ENCODE peak calls at places on chromosomes 11 and 22, in four cellular contexts. One of them, this sample, is unnamed.

GRCh38 chr11:72578051-72578450 is 96.2 kb downstream of the PDE2A start:
- DNase-seq in left ventricle myocardium inferior: no peak
- DNase-seq in CD8-positive, alpha-beta T cell: no peak
- DNase-seq in neuronal stem cell: no peak
- DNase-seq in this sample: no peak

GRCh38 chr11:118715245-118715807 is 35.9 kb upstream of the TREH start:
- DNase-seq in left ventricle myocardium inferior: no peak
- DNase-seq in CD8-positive, alpha-beta T cell: no peak
- DNase-seq in neuronal stem cell: no peak
- DNase-seq in this sample: no peak

GRCh38 chr11:117830674-117831351 is 6.3 kb upstream of the FXYD2 start:
- DNase-seq in left ventricle myocardium inferior: no peak
- DNase-seq in CD8-positive, alpha-beta T cell: no peak
- DNase-seq in neuronal stem cell: no peak
- DNase-seq in this sample: no peak

GRCh38 chr22:42281706-42282251 is 11.3 kb upstream of the TCF20 start:
- DNase-seq in left ventricle myocardium inferior: no peak
- DNase-seq in CD8-positive, alpha-beta T cell: no peak
- DNase-seq in neuronal stem cell: no peak
- DNase-seq in this sample: no peak

GRCh38 chr11:70556884-70557741 is 158.8 kb downstream of the CTTN start:
- DNase-seq in left ventricle myocardium inferior: no peak
- DNase-seq in CD8-positive, alpha-beta T cell: no peak
- DNase-seq in neuronal stem cell: no peak
- DNase-seq in this sample: no peak

GRCh38 chr11:112555491-112556364 is 295.1 kb upstream of the PLET1 start:
- DNase-seq in left ventricle myocardium inferior: peak; percentile 48
- DNase-seq in CD8-positive, alpha-beta T cell: peak; percentile 62
- DNase-seq in neuronal stem cell: peak; percentile 54
- DNase-seq in this sample: peak; percentile 64

GRCh38 chr11:24513837-24514594 is 17.2 kb downstream of the LUZP2 start:
- DNase-seq in left ventricle myocardium inferior: no peak
- DNase-seq in CD8-positive, alpha-beta T cell: no peak
- DNase-seq in neuronal stem cell: no peak
- DNase-seq in this sample: no peak

GRCh38 chr11:26620282-26621045 is 48.4 kb upstream of the MUC15 start:
- DNase-seq in left ventricle myocardium inferior: no peak
- DNase-seq in CD8-positive, alpha-beta T cell: no peak
- DNase-seq in neuronal stem cell: no peak
- DNase-seq in this sample: no peak

GRCh38 chr22:19082101-19082500 is 40.1 kb downstream of the DGCR2 start:
- DNase-seq in left ventricle myocardium inferior: no peak
- DNase-seq in CD8-positive, alpha-beta T cell: no peak
- DNase-seq in neuronal stem cell: no peak
- DNase-seq in this sample: no peak

GRCh38 chr11:104332110-104332509 is 168.2 kb upstream of the PDGFD start:
- DNase-seq in left ventricle myocardium inferior: no peak
- DNase-seq in CD8-positive, alpha-beta T cell: no peak
- DNase-seq in neuronal stem cell: peak; percentile 9
- DNase-seq in this sample: no peak

GRCh38 chr11:106389096-106389495 is 311.6 kb downstream of the AASDHPPT start:
- DNase-seq in left ventricle myocardium inferior: no peak
- DNase-seq in CD8-positive, alpha-beta T cell: no peak
- DNase-seq in neuronal stem cell: no peak
- DNase-seq in this sample: no peak

GRCh38 chr11:128359515-128359914 is 227.8 kb downstream of the ETS1 start:
- DNase-seq in left ventricle myocardium inferior: no peak
- DNase-seq in CD8-positive, alpha-beta T cell: no peak
- DNase-seq in neuronal stem cell: no peak
- DNase-seq in this sample: no peak

GRCh38 chr11:35077709-35078695 is 61.0 kb upstream of the CD44 start:
- DNase-seq in left ventricle myocardium inferior: no peak
- DNase-seq in CD8-positive, alpha-beta T cell: peak; percentile 43
- DNase-seq in neuronal stem cell: no peak
- DNase-seq in this sample: peak; percentile 79

GRCh38 chr11:16395601-16396000 is 39.3 kb upstream of the SOX6 start:
- DNase-seq in left ventricle myocardium inferior: no peak
- DNase-seq in CD8-positive, alpha-beta T cell: no peak
- DNase-seq in neuronal stem cell: no peak
- DNase-seq in this sample: no peak

GRCh38 chr11:93072236-93072635 is 102.8 kb downstream of the MTNR1B start:
- DNase-seq in left ventricle myocardium inferior: no peak
- DNase-seq in CD8-positive, alpha-beta T cell: no peak
- DNase-seq in neuronal stem cell: no peak
- DNase-seq in this sample: no peak

GRCh38 chr11:47943721-47944554 is 36.4 kb upstream of the PTPRJ start:
- DNase-seq in left ventricle myocardium inferior: no peak
- DNase-seq in CD8-positive, alpha-beta T cell: no peak
- DNase-seq in neuronal stem cell: peak; percentile 51
- DNase-seq in this sample: no peak

GRCh38 chr11:93196816-93197382 is 892 bp downstream of the SLC36A4 start:
- DNase-seq in left ventricle myocardium inferior: no peak
- DNase-seq in CD8-positive, alpha-beta T cell: no peak
- DNase-seq in neuronal stem cell: no peak
- DNase-seq in this sample: no peak

GRCh38 chr11:33980896-33981295 is 70.6 kb upstream of the CAPRIN1 start:
- DNase-seq in left ventricle myocardium inferior: no peak
- DNase-seq in CD8-positive, alpha-beta T cell: no peak
- DNase-seq in neuronal stem cell: no peak
- DNase-seq in this sample: no peak

GRCh38 chr11:19259487-19260345 is 19.0 kb upstream of the E2F8 start:
- DNase-seq in left ventricle myocardium inferior: peak; percentile 68
- DNase-seq in CD8-positive, alpha-beta T cell: peak; percentile 63
- DNase-seq in neuronal stem cell: peak; percentile 62
- DNase-seq in this sample: peak; percentile 36

GRCh38 chr11:88035271-88035670 is 140.0 kb downstream of the RAB38 start:
- DNase-seq in left ventricle myocardium inferior: no peak
- DNase-seq in CD8-positive, alpha-beta T cell: no peak
- DNase-seq in neuronal stem cell: no peak
- DNase-seq in this sample: no peak

GRCh38 chr11:78217650-78218541 is 29.2 kb downstream of the USP35 start:
- DNase-seq in left ventricle myocardium inferior: no peak
- DNase-seq in CD8-positive, alpha-beta T cell: no peak
- DNase-seq in neuronal stem cell: no peak
- DNase-seq in this sample: no peak

GRCh38 chr22:23078462-23078787 is 8.1 kb downstream of the GNAZ start:
- DNase-seq in left ventricle myocardium inferior: no peak
- DNase-seq in CD8-positive, alpha-beta T cell: no peak
- DNase-seq in neuronal stem cell: no peak
- DNase-seq in this sample: no peak

GRCh38 chr22:25134028-25134427 is 65.6 kb upstream of the CRYBB3 start:
- DNase-seq in left ventricle myocardium inferior: no peak
- DNase-seq in CD8-positive, alpha-beta T cell: no peak
- DNase-seq in neuronal stem cell: no peak
- DNase-seq in this sample: no peak

GRCh38 chr11:64583296-64584262 is 7.4 kb upstream of the SLC22A12 start:
- DNase-seq in left ventricle myocardium inferior: no peak
- DNase-seq in CD8-positive, alpha-beta T cell: no peak
- DNase-seq in neuronal stem cell: no peak
- DNase-seq in this sample: no peak

GRCh38 chr11:128568166-128568778 is 19.1 kb downstream of the ETS1 start:
- DNase-seq in left ventricle myocardium inferior: peak; percentile 28
- DNase-seq in CD8-positive, alpha-beta T cell: no peak
- DNase-seq in neuronal stem cell: no peak
- DNase-seq in this sample: no peak

GRCh38 chr11:102318469-102318868 is 1.2 kb downstream of the BIRC3 start:
- DNase-seq in left ventricle myocardium inferior: no peak
- DNase-seq in CD8-positive, alpha-beta T cell: peak; percentile 65
- DNase-seq in neuronal stem cell: no peak
- DNase-seq in this sample: peak; percentile 69

GRCh38 chr11:35126000-35126878 is 12.7 kb upstream of the CD44 start:
- DNase-seq in left ventricle myocardium inferior: no peak
- DNase-seq in CD8-positive, alpha-beta T cell: no peak
- DNase-seq in neuronal stem cell: no peak
- DNase-seq in this sample: peak; percentile 41

GRCh38 chr11:27995082-27995481 is 112.9 kb downstream of the KIF18A start:
- DNase-seq in left ventricle myocardium inferior: no peak
- DNase-seq in CD8-positive, alpha-beta T cell: no peak
- DNase-seq in neuronal stem cell: no peak
- DNase-seq in this sample: no peak

DNA sequence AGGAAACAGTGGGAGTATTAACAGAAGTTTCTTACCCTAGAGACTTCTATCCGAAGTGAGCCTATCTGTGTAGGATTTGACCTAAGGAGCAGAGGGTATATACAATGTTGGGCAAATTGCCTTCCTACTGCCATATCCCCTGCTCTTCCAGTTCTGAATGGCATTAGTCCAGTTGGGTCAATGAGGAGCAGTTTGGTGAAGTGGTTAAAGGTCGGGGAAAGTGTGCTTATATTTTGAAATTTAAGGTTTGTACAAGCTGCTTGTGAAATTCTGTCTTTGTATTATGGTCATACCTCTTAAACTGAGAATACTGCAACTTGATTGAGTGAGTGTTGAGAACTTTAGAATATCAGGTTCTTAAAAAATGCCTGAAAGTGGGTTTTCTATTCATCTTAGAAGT is 1.7 kb downstream of the EI24 start:
- DNase-seq in left ventricle myocardium inferior: no peak
- DNase-seq in CD8-positive, alpha-beta T cell: no peak
- DNase-seq in neuronal stem cell: no peak
- DNase-seq in this sample: no peak
- H3K4me3 ChIP-seq in left ventricle myocardium inferior: no peak overlapping the region
- H3K4me3 ChIP-seq in CD8-positive, alpha-beta T cell: no peak overlapping the region
- H3K4me3 ChIP-seq in neuronal stem cell: peak overlapping the region; percentile 2
- H3K4me3 ChIP-seq in this sample: no peak overlapping the region

GRCh38 chr11:29783506-29783905 is 233.3 kb downstream of the KCNA4 start:
- DNase-seq in left ventricle myocardium inferior: no peak
- DNase-seq in CD8-positive, alpha-beta T cell: no peak
- DNase-seq in neuronal stem cell: no peak
- DNase-seq in this sample: no peak

GRCh38 chr11:29781268-29781667 is 235.6 kb downstream of the KCNA4 start:
- DNase-seq in left ventricle myocardium inferior: peak; percentile 54
- DNase-seq in CD8-positive, alpha-beta T cell: no peak
- DNase-seq in neuronal stem cell: no peak
- DNase-seq in this sample: no peak

GRCh38 chr11:29786092-29786491 is 230.7 kb downstream of the KCNA4 start:
- DNase-seq in left ventricle myocardium inferior: no peak
- DNase-seq in CD8-positive, alpha-beta T cell: no peak
- DNase-seq in neuronal stem cell: no peak
- DNase-seq in this sample: no peak

GRCh38 chr11:29780756-29781155 is 236.1 kb downstream of the KCNA4 start:
- DNase-seq in left ventricle myocardium inferior: peak; percentile 43
- DNase-seq in CD8-positive, alpha-beta T cell: no peak
- DNase-seq in neuronal stem cell: no peak
- DNase-seq in this sample: no peak

GRCh38 chr11:29782447-29782846 is 234.4 kb downstream of the KCNA4 start:
- DNase-seq in left ventricle myocardium inferior: no peak
- DNase-seq in CD8-positive, alpha-beta T cell: no peak
- DNase-seq in neuronal stem cell: no peak
- DNase-seq in this sample: no peak
- H3K9me3 ChIP-seq in left ventricle myocardium inferior: no peaks in the 10 kb centered on the region
- H3K9me3 ChIP-seq in CD8-positive, alpha-beta T cell: no peaks in the 10 kb centered on the region
- H3K9me3 ChIP-seq in neuronal stem cell: no peaks in the 10 kb centered on the region
- H3K9me3 ChIP-seq in this sample: no peaks in the 10 kb centered on the region

DNA sequence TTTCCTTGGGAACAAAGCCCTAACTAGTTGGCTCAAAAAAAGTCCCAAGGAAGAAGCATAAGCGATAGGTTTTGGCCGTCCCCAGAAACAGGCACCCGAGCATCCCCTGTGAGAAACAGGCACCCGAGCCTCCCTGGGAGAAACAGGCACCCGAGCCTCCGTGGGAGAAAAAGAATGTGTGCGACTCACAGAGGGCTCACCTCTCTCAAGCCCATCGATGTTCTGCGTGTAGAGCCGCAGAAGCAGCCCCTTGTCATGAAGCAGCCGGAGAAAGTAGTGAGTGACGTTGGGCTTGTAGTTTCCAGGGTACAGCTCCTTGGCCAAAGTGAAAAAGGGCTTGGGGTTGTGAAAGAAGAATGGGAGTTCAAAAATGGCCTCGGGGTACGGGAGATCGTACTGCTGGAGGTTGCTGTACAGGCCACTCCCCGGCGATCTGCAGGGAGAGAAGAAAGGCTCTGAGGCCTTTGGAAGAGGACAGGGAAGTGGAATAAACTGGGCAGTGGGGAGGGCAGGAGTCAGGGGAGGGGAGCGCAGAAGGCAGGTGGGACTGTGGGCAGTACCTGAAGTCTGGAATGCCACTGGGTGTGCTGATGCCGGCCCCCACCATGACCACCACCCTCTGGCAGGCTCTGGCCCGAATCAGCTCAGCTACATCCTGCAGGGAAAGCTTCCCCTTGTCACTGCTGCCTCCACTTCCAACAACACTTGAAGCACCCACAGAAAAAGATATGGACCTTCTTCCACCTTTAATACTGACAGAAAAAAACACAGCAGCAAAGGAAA is 3.2 kb downstream of the SIRT3 start:
- DNase-seq in left ventricle myocardium inferior: no peak
- DNase-seq in CD8-positive, alpha-beta T cell: no peak
- DNase-seq in neuronal stem cell: no peak
- DNase-seq in this sample: no peak
- H3K27ac ChIP-seq in left ventricle myocardium inferior: no peak overlapping the region
- H3K27ac ChIP-seq in CD8-positive, alpha-beta T cell: no peak overlapping the region
- H3K27ac ChIP-seq in neuronal stem cell: no peak overlapping the region
- H3K27ac ChIP-seq in this sample: no peak overlapping the region

DNA sequence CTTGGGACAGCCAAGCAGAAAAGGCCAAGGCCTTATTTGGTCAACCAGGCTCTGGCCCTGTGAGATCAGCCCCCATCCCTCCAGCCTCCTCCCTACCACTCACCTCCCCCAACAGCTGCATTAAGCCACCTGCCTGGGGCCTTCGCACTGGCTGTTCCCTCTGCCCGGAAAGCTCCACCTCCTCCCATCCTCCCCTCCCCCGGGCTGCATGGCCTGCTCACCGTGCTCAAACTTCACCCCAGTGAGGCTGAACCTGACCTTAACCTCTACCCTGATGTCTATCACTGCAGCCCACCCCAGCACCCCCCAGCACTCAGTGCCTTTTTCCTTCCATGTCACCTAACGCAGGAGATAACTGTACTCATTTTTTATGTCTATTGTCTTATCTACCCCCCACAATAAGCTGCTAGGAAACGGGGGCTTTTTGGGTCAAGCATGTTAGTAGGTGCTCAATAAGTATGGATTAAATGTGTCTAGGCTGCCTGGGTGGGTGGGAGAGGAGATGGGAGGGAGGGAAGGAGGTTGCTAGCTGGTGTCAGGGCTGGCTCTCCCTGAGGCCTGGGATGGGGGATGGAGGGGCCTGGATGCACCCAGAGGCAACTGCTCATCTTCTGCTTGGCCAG is 912 bp downstream of the PTPRCAP start:
- DNase-seq in left ventricle myocardium inferior: no peak
- DNase-seq in CD8-positive, alpha-beta T cell: peak; percentile 64
- DNase-seq in neuronal stem cell: no peak
- DNase-seq in this sample: peak; percentile 77
- H3K4me3 ChIP-seq in left ventricle myocardium inferior: no peak overlapping the region
- H3K4me3 ChIP-seq in CD8-positive, alpha-beta T cell: peak overlapping the region; percentile 98
- H3K4me3 ChIP-seq in neuronal stem cell: no peak overlapping the region
- H3K4me3 ChIP-seq in this sample: peak overlapping the region; percentile 81

DNA sequence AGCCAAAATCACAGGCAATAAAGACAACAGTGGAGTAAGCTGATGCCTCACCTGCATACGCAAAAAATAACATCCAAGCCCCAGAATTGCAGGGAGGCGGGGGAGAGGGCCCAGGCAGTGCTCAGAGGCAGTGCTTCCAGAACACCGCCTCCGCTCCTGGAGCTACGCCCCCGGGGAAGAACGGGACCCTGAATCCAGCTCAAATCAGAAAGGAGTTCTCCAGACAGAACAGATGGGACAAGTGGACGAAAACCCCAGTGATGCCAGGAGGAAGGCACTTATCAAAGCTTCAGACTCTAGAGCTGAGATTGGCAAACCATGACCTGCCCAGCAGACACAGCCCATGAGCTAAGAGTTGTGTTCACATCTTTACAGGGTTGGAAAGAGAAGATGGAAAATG is 683.9 kb downstream of the TBC1D22A start:
- DNase-seq in left ventricle myocardium inferior: no peak
- DNase-seq in CD8-positive, alpha-beta T cell: no peak
- DNase-seq in neuronal stem cell: no peak
- DNase-seq in this sample: no peak
- H3K9me3 ChIP-seq in left ventricle myocardium inferior: peaks cover 13% of the 10 kb centered on the region
- H3K9me3 ChIP-seq in CD8-positive, alpha-beta T cell: no peaks in the 10 kb centered on the region
- H3K9me3 ChIP-seq in neuronal stem cell: no peaks in the 10 kb centered on the region
- H3K9me3 ChIP-seq in this sample: no peaks in the 10 kb centered on the region